ENCODE peak calls at places on chromosomes 12 and 14, in four cellular contexts. One of them, this sample, is unnamed.

GRCh38 chr12:128811806-128812205 is 12.0 kb downstream of the SLC15A4 start:
- DNase-seq in AG10803: no peak
- DNase-seq in caudate nucleus: no peak
- DNase-seq in activated CD4-positive, alpha-beta T cell treated with anti-CD3 and anti-CD28 coated beads, Interleukin-2, amount 50 U/mL, for 24 hours: no peak
- DNase-seq in this sample: no peak

GRCh38 chr14:101196795-101197590 is 293.5 kb upstream of the RTL1 start:
- DNase-seq in AG10803: no peak
- DNase-seq in caudate nucleus: no peak
- DNase-seq in activated CD4-positive, alpha-beta T cell treated with anti-CD3 and anti-CD28 coated beads, Interleukin-2, amount 50 U/mL, for 24 hours: no peak
- DNase-seq in this sample: no peak

GRCh38 chr12:79000501-79000900 is 135.9 kb downstream of the SYT1 start:
- DNase-seq in AG10803: peak; percentile 1
- DNase-seq in caudate nucleus: no peak
- DNase-seq in activated CD4-positive, alpha-beta T cell treated with anti-CD3 and anti-CD28 coated beads, Interleukin-2, amount 50 U/mL, for 24 hours: no peak
- DNase-seq in this sample: no peak

GRCh38 chr12:14957769-14958168 is 3.6 kb downstream of the ARHGDIB start:
- DNase-seq in AG10803: no peak
- DNase-seq in caudate nucleus: no peak
- DNase-seq in activated CD4-positive, alpha-beta T cell treated with anti-CD3 and anti-CD28 coated beads, Interleukin-2, amount 50 U/mL, for 24 hours: no peak
- DNase-seq in this sample: no peak

GRCh38 chr12:101891462-101891971 is 14.1 kb downstream of the DRAM1 start:
- DNase-seq in AG10803: peak; percentile 89
- DNase-seq in caudate nucleus: no peak
- DNase-seq in activated CD4-positive, alpha-beta T cell treated with anti-CD3 and anti-CD28 coated beads, Interleukin-2, amount 50 U/mL, for 24 hours: no peak
- DNase-seq in this sample: no peak

GRCh38 chr14:99038401-99038800 is 233.6 kb downstream of the BCL11B start:
- DNase-seq in AG10803: peak; percentile 55
- DNase-seq in caudate nucleus: no peak
- DNase-seq in activated CD4-positive, alpha-beta T cell treated with anti-CD3 and anti-CD28 coated beads, Interleukin-2, amount 50 U/mL, for 24 hours: no peak
- DNase-seq in this sample: no peak

GRCh38 chr12:109494348-109494881 is 17.0 kb downstream of the UBE3B start:
- DNase-seq in AG10803: no peak
- DNase-seq in caudate nucleus: no peak
- DNase-seq in activated CD4-positive, alpha-beta T cell treated with anti-CD3 and anti-CD28 coated beads, Interleukin-2, amount 50 U/mL, for 24 hours: no peak
- DNase-seq in this sample: no peak

GRCh38 chr12:87116778-87117177 is 860.6 kb upstream of the MGAT4C start:
- DNase-seq in AG10803: no peak
- DNase-seq in caudate nucleus: no peak
- DNase-seq in activated CD4-positive, alpha-beta T cell treated with anti-CD3 and anti-CD28 coated beads, Interleukin-2, amount 50 U/mL, for 24 hours: no peak
- DNase-seq in this sample: no peak

GRCh38 chr12:67698711-67699603 is 50.4 kb downstream of the DYRK2 start:
- DNase-seq in AG10803: peak; percentile 68
- DNase-seq in caudate nucleus: no peak
- DNase-seq in activated CD4-positive, alpha-beta T cell treated with anti-CD3 and anti-CD28 coated beads, Interleukin-2, amount 50 U/mL, for 24 hours: peak; percentile 6
- DNase-seq in this sample: no peak

This sample was measured in hippocampal formation.